ENCODE peak calls at places on chromosome 12, in eight cellular contexts. X, S, Q, M, F, C, A and L are unnamed samples.

GRCh38 chr12:80847575-80847974 is 90.2 kb downstream of the LIN7A start:
- DNase-seq in S (no peak), X (no peak), Q (no peak), A (no peak), M (no peak), C (no peak), F (no peak), L (no peak)

GRCh38 chr12:12470751-12471300 is 91.8 kb downstream of the DUSP16 start:
- DNase-seq in S (no peak), C (peak; percentile 43), Q (no peak), F (no peak), A (no peak), M (no peak), X (no peak), L (no peak)

GRCh38 chr12:72274926-72275325 is 2.8 kb downstream of the TRHDE start:
- DNase-seq in Q (peak; percentile 39), S (no peak), C (peak; percentile 54), M (no peak), F (peak; percentile 15), A (no peak), X (no peak), L (peak; percentile 47)

GRCh38 chr12:119841433-119842210 is 35.5 kb downstream of the CIT start:
- DNase-seq in S (no peak), M (peak; percentile 16), Q (peak; percentile 13), F (no peak), A (peak; percentile 8), C (no peak), X (no peak), L (no peak)

GRCh38 chr12:32240833-32241232 is 134.2 kb downstream of the BICD1 start:
- DNase-seq in A (peak; percentile 44), Q (peak; percentile 53), X (no peak), M (peak; percentile 60), C (peak; percentile 31), F (no peak), S (no peak), L (no peak)

GRCh38 chr12:94545937-94546771 is 86.5 kb upstream of the CEP83 start:
- DNase-seq in F (peak; percentile 40), X (no peak), M (peak; percentile 62), Q (peak; percentile 80), A (peak; percentile 52), S (peak; percentile 82), C (peak; percentile 80), L (peak; percentile 82)

GRCh38 chr12:103177624-103178023 is 220.2 kb downstream of the ASCL1 start:
- DNase-seq in A (no peak), M (no peak), C (no peak), F (no peak), Q (no peak), X (no peak), S (no peak), L (no peak)

GRCh38 chr12:1980282-1980681 is 24.0 kb downstream of the DCP1B start:
- DNase-seq in Q (no peak), S (no peak), F (no peak), A (no peak), M (no peak), X (no peak), C (no peak), L (no peak)

GRCh38 chr12:41515953-41516352 is 327.8 kb downstream of the PDZRN4 start:
- DNase-seq in S (no peak), Q (no peak), X (no peak), M (no peak), C (no peak), A (no peak), F (no peak), L (no peak)

GRCh38 chr12:57219205-57219992 is 2.8 kb downstream of the NXPH4 start:
- DNase-seq in C (no peak), F (no peak), A (no peak), S (peak; percentile 80), Q (no peak), X (no peak), M (no peak), L (no peak)

GRCh38 chr12:117469883-117470483 is 108.6 kb upstream of the NOS1 start:
- DNase-seq in M (no peak), A (no peak), C (no peak), S (no peak), Q (no peak), X (no peak), F (no peak), L (no peak)

GRCh38 chr12:92049403-92049802 is 96.2 kb downstream of the BTG1 start:
- DNase-seq in M (no peak), Q (no peak), C (no peak), F (no peak), X (no peak), S (no peak), A (no peak), L (no peak)
- TF ChIP-seq EZH2 in M (no peak), Q (no peak), C (no peak), F (no peak), X (no peak), S (no peak), A (no peak), L (no peak)

GRCh38 chr12:62194031-62194430 is 66.2 kb upstream of the USP15 start:
- DNase-seq in X (no peak), Q (no peak), M (no peak), A (no peak), S (no peak), C (no peak), F (no peak), L (no peak)

GRCh38 chr12:62190921-62191746 is 69.1 kb upstream of the USP15 start:
- DNase-seq in M (no peak), C (no peak), X (no peak), A (no peak), Q (peak; percentile 9), F (peak; percentile 17), S (peak; percentile 57), L (peak; percentile 11)

GRCh38 chr12:62194616-62195015 is 65.6 kb upstream of the USP15 start:
- DNase-seq in S (no peak), X (no peak), M (peak; percentile 52), C (peak; percentile 84), Q (peak; percentile 60), A (peak; percentile 27), F (no peak), L (no peak)

GRCh38 chr12:62191747-62192485 is 68.3 kb upstream of the USP15 start:
- DNase-seq in A (peak; percentile 34), M (peak; percentile 43), F (peak; percentile 49), C (no peak), X (peak; percentile 10), S (peak; percentile 55), Q (peak; percentile 68), L (peak; percentile 34)

DNA sequence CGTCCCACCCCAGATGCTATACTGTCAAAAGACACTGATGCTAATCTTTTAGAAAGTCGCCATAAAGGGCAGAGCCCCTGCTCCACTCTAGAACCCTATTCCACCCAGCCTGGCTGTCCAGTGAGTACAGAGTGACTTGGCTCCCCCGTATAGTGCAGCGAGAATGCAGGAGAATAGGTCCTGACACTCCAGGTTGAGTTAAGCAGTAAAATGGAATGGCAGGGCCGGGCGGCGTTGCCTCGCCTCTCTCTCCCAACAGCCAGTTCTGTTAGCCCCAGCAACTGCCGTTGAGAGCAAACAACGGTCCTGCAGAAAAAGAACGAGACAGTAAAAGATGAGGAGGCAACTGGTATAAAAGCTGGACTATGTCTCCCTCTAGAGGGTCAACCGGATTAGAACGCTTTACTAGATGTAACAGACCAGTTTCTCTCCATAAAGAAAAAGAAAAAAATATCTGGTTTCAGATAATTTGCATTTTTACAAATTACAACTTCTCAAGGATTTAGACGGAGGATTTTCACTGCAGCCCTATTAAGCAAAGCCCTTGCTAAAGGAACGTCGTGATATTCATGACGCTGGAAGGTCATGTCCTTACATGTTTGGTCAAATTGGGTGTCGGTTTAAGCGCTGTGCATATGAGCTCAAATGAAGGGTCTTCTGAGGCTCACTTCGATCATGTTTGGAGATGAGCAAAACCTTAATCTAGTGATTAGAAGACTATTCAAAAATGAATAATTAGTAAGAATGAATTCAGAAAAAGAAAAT is 67.5 kb upstream of the USP15 start:
- DNase-seq in Q (peak; percentile 88), S (peak; percentile 89), F (peak; percentile 90), C (peak; percentile 85), A (peak; percentile 66), X (peak; percentile 46), M (peak; percentile 74), L (peak; percentile 86)
- TF ChIP-seq EZH2 in Q (no peak), S (no peak), F (no peak), C (no peak), A (no peak), X (no peak), M (peak; percentile 16), L (no peak)

GRCh38 chr12:26127404-26127803 is 2.6 kb upstream of the BHLHE41 start:
- DNase-seq in M (no peak), C (peak; percentile 26), S (no peak), X (no peak), A (no peak), F (no peak), Q (no peak), L (no peak)

GRCh38 chr12:26126340-26127284 is 1.8 kb upstream of the BHLHE41 start:
- DNase-seq in S (peak; percentile 94), M (peak; percentile 88), Q (peak; percentile 94), X (peak; percentile 60), F (peak; percentile 83), C (peak; percentile 94), A (peak; percentile 77), L (peak; percentile 92)

GRCh38 chr12:26123482-26123980 is 1.3 kb downstream of the BHLHE41 start:
- DNase-seq in F (peak; percentile 23), C (peak; percentile 44), M (peak; percentile 39), X (no peak), S (no peak), Q (no peak), A (no peak), L (no peak)

GRCh38 chr12:26124491-26125450 is at the start of gene BHLHE41:
- DNase-seq in F (peak; percentile 39), C (peak; percentile 93), M (peak; percentile 82), X (no peak), A (peak; percentile 76), S (peak; percentile 76), Q (peak; percentile 76), L (peak; percentile 78)

DNA sequence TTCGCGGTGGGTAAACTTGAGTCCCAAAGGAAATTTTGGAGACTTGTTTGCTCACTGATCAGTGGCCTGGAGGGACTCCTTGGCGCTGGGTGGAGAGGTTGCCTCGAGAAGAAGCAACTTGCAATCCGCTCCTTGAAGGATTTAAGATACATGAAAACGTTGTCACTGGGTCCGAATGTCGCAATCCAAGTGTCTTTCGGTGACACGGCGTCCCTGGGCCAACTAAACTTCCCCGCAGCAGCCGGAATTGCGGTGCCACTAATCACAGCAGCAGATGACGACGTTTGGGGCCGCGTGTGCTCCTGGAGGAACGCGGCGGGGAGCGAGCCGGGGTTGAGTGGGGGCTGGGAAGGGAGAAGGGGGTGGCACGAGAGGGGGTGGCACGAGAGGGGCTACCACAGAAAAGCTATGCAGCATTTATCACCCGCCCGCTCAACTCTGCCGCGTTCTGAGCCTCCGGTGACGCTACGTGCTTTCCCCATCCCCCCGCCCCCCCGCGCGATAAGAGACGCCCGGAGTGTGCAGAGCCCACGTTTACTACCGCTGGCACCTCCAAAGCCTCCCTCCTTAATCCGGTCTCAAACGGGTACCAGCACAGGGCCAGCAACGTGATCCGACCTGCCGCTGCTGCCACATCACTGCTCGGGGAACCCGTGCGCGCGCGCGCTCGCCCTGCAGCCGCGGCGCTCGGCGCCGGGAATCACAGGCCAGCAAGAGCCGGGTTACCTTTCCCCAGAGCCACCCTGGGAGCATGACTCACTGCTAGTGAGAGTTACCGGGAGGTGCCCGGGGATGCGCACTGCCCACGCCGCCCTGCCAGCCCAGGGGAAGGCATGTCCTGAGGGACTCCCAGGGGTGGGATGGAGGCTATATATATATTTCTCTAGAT is 858 bp upstream of the BHLHE41 start:
- DNase-seq in F (peak; percentile 73), X (peak; percentile 35), C (peak; percentile 98), Q (peak; percentile 91), A (peak; percentile 77), S (peak; percentile 82), M (peak; percentile 87), L (peak; percentile 89)
- TF ChIP-seq EZH2 in F (no peak), X (peak; percentile 76), C (no peak), Q (no peak), A (no peak), S (peak; percentile 37), M (no peak), L (no peak)

GRCh38 chr12:27971606-27972005 is 927 bp downstream of the PTHLH start:
- DNase-seq in C (peak; percentile 67), X (no peak), M (no peak), A (no peak), Q (no peak), S (no peak), F (no peak), L (peak; percentile 7)
- TF ChIP-seq EZH2 in C (no peak), X (no peak), M (no peak), A (no peak), Q (no peak), S (no peak), F (no peak), L (no peak)